ENCODE peak calls at places on chromosomes 16 and 17, in seven cellular contexts. One of them, this sample, is unnamed.

GRCh38 chr17:82110298-82110697 is 12.3 kb upstream of the FASN start:
- DNase-seq in K562: no peak
- DNase-seq in WERI-Rb-1: no peak
- DNase-seq in AG04450: no peak
- DNase-seq in adrenal gland: no peak
- DNase-seq in cardiac fibroblast: no peak
- DNase-seq in HL-60: no peak
- DNase-seq in this sample: no peak

GRCh38 chr17:732788-733720 is 658 bp downstream of the TLCD3A start:
- DNase-seq in K562: no peak
- DNase-seq in WERI-Rb-1: peak; percentile 25
- DNase-seq in AG04450: no peak
- DNase-seq in adrenal gland: peak; percentile 47
- DNase-seq in cardiac fibroblast: peak; percentile 29
- DNase-seq in HL-60: no peak
- DNase-seq in this sample: no peak

GRCh38 chr17:46942441-46943217 is 19.7 kb downstream of the GOSR2 start:
- DNase-seq in K562: peak; percentile 78
- DNase-seq in WERI-Rb-1: peak; percentile 87
- DNase-seq in AG04450: peak; percentile 43
- DNase-seq in adrenal gland: peak; percentile 49
- DNase-seq in cardiac fibroblast: peak; percentile 88
- DNase-seq in HL-60: peak; percentile 23
- DNase-seq in this sample: no peak

GRCh38 chr17:34400301-34400931 is 37.4 kb upstream of the CCL1 start:
- DNase-seq in K562: no peak
- DNase-seq in WERI-Rb-1: no peak
- DNase-seq in AG04450: no peak
- DNase-seq in adrenal gland: no peak
- DNase-seq in cardiac fibroblast: no peak
- DNase-seq in HL-60: no peak
- DNase-seq in this sample: no peak

GRCh38 chr17:78168906-78169793 is 769 bp downstream of the SYNGR2 start:
- DNase-seq in K562: no peak
- DNase-seq in WERI-Rb-1: peak; percentile 81
- DNase-seq in AG04450: no peak
- DNase-seq in adrenal gland: peak; percentile 66
- DNase-seq in cardiac fibroblast: peak; percentile 34
- DNase-seq in HL-60: no peak
- DNase-seq in this sample: no peak

GRCh38 chr16:2528161-2529060 is 2.8 kb downstream of the CEMP1 start:
- DNase-seq in K562: no peak
- DNase-seq in WERI-Rb-1: no peak
- DNase-seq in AG04450: no peak
- DNase-seq in adrenal gland: no peak
- DNase-seq in cardiac fibroblast: no peak
- DNase-seq in HL-60: no peak
- DNase-seq in this sample: no peak

GRCh38 chr17:82414548-82415281 is 3.4 kb upstream of the HEXD start:
- DNase-seq in K562: peak; percentile 91
- DNase-seq in WERI-Rb-1: peak; percentile 85
- DNase-seq in AG04450: no peak
- DNase-seq in adrenal gland: peak; percentile 80
- DNase-seq in cardiac fibroblast: peak; percentile 76
- DNase-seq in HL-60: peak; percentile 46
- DNase-seq in this sample: no peak

GRCh38 chr16:35188288-35189155 is 1729.1 kb downstream of the TP53TG3F start:
- DNase-seq in K562: no peak
- DNase-seq in WERI-Rb-1: peak; percentile 49
- DNase-seq in AG04450: no peak
- DNase-seq in adrenal gland: no peak
- DNase-seq in cardiac fibroblast: no peak
- DNase-seq in HL-60: no peak
- DNase-seq in this sample: no peak

GRCh38 chr16:73768786-73769203 is 527.8 kb upstream of the PSMD7 start:
- DNase-seq in K562: no peak
- DNase-seq in WERI-Rb-1: no peak
- DNase-seq in AG04450: no peak
- DNase-seq in adrenal gland: peak; percentile 45
- DNase-seq in cardiac fibroblast: peak; percentile 68
- DNase-seq in HL-60: no peak
- DNase-seq in this sample: no peak

GRCh38 chr17:2050246-2050866 is 4.5 kb upstream of the HIC1 start:
- DNase-seq in K562: peak; percentile 84
- DNase-seq in WERI-Rb-1: peak; percentile 87
- DNase-seq in AG04450: no peak
- DNase-seq in adrenal gland: peak; percentile 86
- DNase-seq in cardiac fibroblast: peak; percentile 82
- DNase-seq in HL-60: no peak
- DNase-seq in this sample: no peak

GRCh38 chr17:2177235-2177811 is 122.4 kb downstream of the HIC1 start:
- DNase-seq in K562: no peak
- DNase-seq in WERI-Rb-1: no peak
- DNase-seq in AG04450: no peak
- DNase-seq in adrenal gland: no peak
- DNase-seq in cardiac fibroblast: peak; percentile 14
- DNase-seq in HL-60: no peak
- DNase-seq in this sample: no peak

GRCh38 chr16:3800477-3801270 is 79.8 kb downstream of the CREBBP start:
- DNase-seq in K562: no peak
- DNase-seq in WERI-Rb-1: no peak
- DNase-seq in AG04450: no peak
- DNase-seq in adrenal gland: no peak
- DNase-seq in cardiac fibroblast: no peak
- DNase-seq in HL-60: no peak
- DNase-seq in this sample: no peak

GRCh38 chr16:80931985-80932720 is 74.5 kb downstream of the CMC2 start:
- DNase-seq in K562: no peak
- DNase-seq in WERI-Rb-1: peak; percentile 48
- DNase-seq in AG04450: no peak
- DNase-seq in adrenal gland: peak; percentile 74
- DNase-seq in cardiac fibroblast: peak; percentile 77
- DNase-seq in HL-60: no peak
- DNase-seq in this sample: no peak
- TF ChIP-seq CTCF in K562: no peak
- TF ChIP-seq CTCF in WERI-Rb-1: no peak
- TF ChIP-seq CTCF in AG04450: peak; percentile 11
- TF ChIP-seq CTCF in adrenal gland: peak; percentile 11
- TF ChIP-seq CTCF in cardiac fibroblast: peak; percentile 3
- TF ChIP-seq CTCF in HL-60: no peak
- TF ChIP-seq CTCF in this sample: no peak

GRCh38 chr16:31009894-31010293 is 544 bp downstream of the STX1B start:
- DNase-seq in K562: no peak
- DNase-seq in WERI-Rb-1: no peak
- DNase-seq in AG04450: no peak
- DNase-seq in adrenal gland: no peak
- DNase-seq in cardiac fibroblast: no peak
- DNase-seq in HL-60: no peak
- DNase-seq in this sample: no peak

GRCh38 chr16:31009120-31009519 is 1.3 kb downstream of the STX1B start:
- DNase-seq in K562: no peak
- DNase-seq in WERI-Rb-1: no peak
- DNase-seq in AG04450: no peak
- DNase-seq in adrenal gland: no peak
- DNase-seq in cardiac fibroblast: no peak
- DNase-seq in HL-60: no peak
- DNase-seq in this sample: no peak

GRCh38 chr16:31008154-31008950 is 2.1 kb downstream of the STX1B start:
- DNase-seq in K562: no peak
- DNase-seq in WERI-Rb-1: no peak
- DNase-seq in AG04450: peak; percentile 41
- DNase-seq in adrenal gland: no peak
- DNase-seq in cardiac fibroblast: no peak
- DNase-seq in HL-60: no peak
- DNase-seq in this sample: no peak

GRCh38 chr16:31010943-31011342 is 505 bp upstream of the STX1B start:
- DNase-seq in K562: no peak
- DNase-seq in WERI-Rb-1: no peak
- DNase-seq in AG04450: no peak
- DNase-seq in adrenal gland: no peak
- DNase-seq in cardiac fibroblast: no peak
- DNase-seq in HL-60: no peak
- DNase-seq in this sample: no peak

DNA sequence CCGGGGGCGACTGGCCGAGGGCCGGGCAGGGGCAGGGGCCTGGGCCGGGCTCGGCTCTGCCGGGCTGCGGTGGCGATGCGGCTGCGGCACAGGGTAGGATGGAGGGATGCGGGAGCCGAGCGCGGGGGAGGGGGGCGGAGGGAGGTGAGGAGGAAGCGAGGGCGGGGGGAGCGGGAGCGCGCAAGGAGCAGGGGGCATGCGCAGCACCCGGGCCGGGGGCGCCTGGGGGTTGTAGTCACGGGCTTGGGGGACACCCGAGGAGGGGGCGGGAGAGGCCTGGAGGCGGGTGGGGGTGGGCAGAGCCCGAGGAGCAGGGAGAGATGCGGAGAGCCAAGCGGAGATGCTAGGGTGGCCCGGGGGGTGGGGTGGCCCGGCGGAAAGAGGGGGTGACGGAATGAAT is at the start of gene STX1B:
- DNase-seq in K562: peak; percentile 82
- DNase-seq in WERI-Rb-1: peak; percentile 89
- DNase-seq in AG04450: no peak
- DNase-seq in adrenal gland: no peak
- DNase-seq in cardiac fibroblast: no peak
- DNase-seq in HL-60: no peak
- DNase-seq in this sample: no peak
- H3K4me3 ChIP-seq in K562: no peak within 1 kb of the TSS
- H3K4me3 ChIP-seq in WERI-Rb-1: peak within 1 kb of the TSS; percentile 42
- H3K4me3 ChIP-seq in AG04450: peak within 1 kb of the TSS; percentile 64
- H3K4me3 ChIP-seq in adrenal gland: no peak within 1 kb of the TSS
- H3K4me3 ChIP-seq in cardiac fibroblast: no peak within 1 kb of the TSS
- H3K4me3 ChIP-seq in HL-60: no peak within 1 kb of the TSS
- H3K4me3 ChIP-seq in this sample: no peak within 1 kb of the TSS

GRCh38 chr16:49920397-49920796 is 64.5 kb upstream of the ZNF423 start:
- DNase-seq in K562: no peak
- DNase-seq in WERI-Rb-1: no peak
- DNase-seq in AG04450: no peak
- DNase-seq in adrenal gland: no peak
- DNase-seq in cardiac fibroblast: no peak
- DNase-seq in HL-60: no peak
- DNase-seq in this sample: no peak

GRCh38 chr16:49914697-49915096 is 58.8 kb upstream of the ZNF423 start:
- DNase-seq in K562: peak; percentile 69
- DNase-seq in WERI-Rb-1: no peak
- DNase-seq in AG04450: no peak
- DNase-seq in adrenal gland: no peak
- DNase-seq in cardiac fibroblast: no peak
- DNase-seq in HL-60: no peak
- DNase-seq in this sample: no peak

GRCh38 chr16:49919327-49919726 is 63.4 kb upstream of the ZNF423 start:
- DNase-seq in K562: no peak
- DNase-seq in WERI-Rb-1: no peak
- DNase-seq in AG04450: no peak
- DNase-seq in adrenal gland: no peak
- DNase-seq in cardiac fibroblast: no peak
- DNase-seq in HL-60: no peak
- DNase-seq in this sample: no peak

GRCh38 chr16:49921106-49921505 is 65.2 kb upstream of the ZNF423 start:
- DNase-seq in K562: no peak
- DNase-seq in WERI-Rb-1: no peak
- DNase-seq in AG04450: no peak
- DNase-seq in adrenal gland: no peak
- DNase-seq in cardiac fibroblast: no peak
- DNase-seq in HL-60: no peak
- DNase-seq in this sample: no peak

GRCh38 chr16:49918257-49918656 is 62.3 kb upstream of the ZNF423 start:
- DNase-seq in K562: peak; percentile 49
- DNase-seq in WERI-Rb-1: peak; percentile 16
- DNase-seq in AG04450: no peak
- DNase-seq in adrenal gland: no peak
- DNase-seq in cardiac fibroblast: no peak
- DNase-seq in HL-60: no peak
- DNase-seq in this sample: no peak
- TF ChIP-seq CTCF in K562: peak; percentile 43
- TF ChIP-seq CTCF in WERI-Rb-1: peak; percentile 35
- TF ChIP-seq CTCF in AG04450: no peak
- TF ChIP-seq CTCF in adrenal gland: no peak
- TF ChIP-seq CTCF in cardiac fibroblast: no peak
- TF ChIP-seq CTCF in HL-60: no peak
- TF ChIP-seq CTCF in this sample: no peak

GRCh38 chr16:89467382-89467781 is 23.0 kb downstream of the ANKRD11 start:
- DNase-seq in K562: no peak
- DNase-seq in WERI-Rb-1: no peak
- DNase-seq in AG04450: no peak
- DNase-seq in adrenal gland: no peak
- DNase-seq in cardiac fibroblast: no peak
- DNase-seq in HL-60: no peak
- DNase-seq in this sample: no peak

GRCh38 chr16:89473136-89473712 is 17.1 kb downstream of the ANKRD11 start:
- DNase-seq in K562: no peak
- DNase-seq in WERI-Rb-1: no peak
- DNase-seq in AG04450: no peak
- DNase-seq in adrenal gland: no peak
- DNase-seq in cardiac fibroblast: no peak
- DNase-seq in HL-60: no peak
- DNase-seq in this sample: no peak

GRCh38 chr16:89472711-89473075 is 17.7 kb downstream of the ANKRD11 start:
- DNase-seq in K562: no peak
- DNase-seq in WERI-Rb-1: no peak
- DNase-seq in AG04450: no peak
- DNase-seq in adrenal gland: no peak
- DNase-seq in cardiac fibroblast: no peak
- DNase-seq in HL-60: no peak
- DNase-seq in this sample: no peak

GRCh38 chr16:89473791-89474414 is 16.5 kb downstream of the ANKRD11 start:
- DNase-seq in K562: no peak
- DNase-seq in WERI-Rb-1: no peak
- DNase-seq in AG04450: no peak
- DNase-seq in adrenal gland: no peak
- DNase-seq in cardiac fibroblast: peak; percentile 61
- DNase-seq in HL-60: no peak
- DNase-seq in this sample: no peak

DNA sequence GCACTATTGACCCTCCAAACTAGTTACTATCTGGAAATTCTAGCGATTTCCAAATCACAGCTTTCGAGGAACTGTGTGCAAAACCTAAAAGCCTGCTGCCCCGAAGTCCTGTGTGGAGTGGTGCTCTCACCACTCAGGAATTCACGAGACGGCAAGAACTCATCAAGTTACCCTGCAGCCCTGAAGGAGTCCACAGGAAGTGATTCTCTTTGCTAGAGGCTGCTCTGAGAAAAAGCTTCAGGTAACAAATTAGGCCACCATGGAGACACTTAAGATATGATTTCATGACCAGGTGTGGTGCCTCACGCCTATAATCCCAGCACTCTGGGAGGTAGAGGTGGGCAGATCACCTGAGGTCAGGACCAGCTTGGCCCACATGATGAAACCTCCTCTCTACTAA is 19.1 kb downstream of the ANKRD11 start:
- DNase-seq in K562: no peak
- DNase-seq in WERI-Rb-1: no peak
- DNase-seq in AG04450: peak; percentile 60
- DNase-seq in adrenal gland: no peak
- DNase-seq in cardiac fibroblast: peak; percentile 77
- DNase-seq in HL-60: no peak
- DNase-seq in this sample: no peak
- H3K4me3 ChIP-seq in K562: no peak overlapping the region
- H3K4me3 ChIP-seq in WERI-Rb-1: no peak overlapping the region
- H3K4me3 ChIP-seq in AG04450: no peak overlapping the region
- H3K4me3 ChIP-seq in adrenal gland: no peak overlapping the region
- H3K4me3 ChIP-seq in cardiac fibroblast: no peak overlapping the region
- H3K4me3 ChIP-seq in HL-60: no peak overlapping the region
- H3K4me3 ChIP-seq in this sample: no peak overlapping the region

This sample was measured in GM12864.